ENCODE peak calls at places on chromosome 14, in eight cellular contexts. J is NCI-H460; C is tibial nerve; L is glutamatergic neuron; O is stimulated activated CD4-positive, alpha-beta T cell treated with anti-CD3 and anti-CD28 coated beads, Interleukin-2, amount 100 ng/mL, for 48 hours; N is amniotic stem cell; D is A549; P is gastrocnemius medialis. Q is an unnamed sample.

GRCh38 chr14:67166450-67166853 is 22.8 kb upstream of the GARIN2 start:
- DNase-seq in L (peak), C (peak), D (no peak), P (no peak), J (peak), O (peak), N (peak), Q (peak)

GRCh38 chr14:51953996-51954395 is 35.4 kb upstream of the RTRAF start:
- DNase-seq in P (no peak), D (no peak), O (no peak), N (no peak), J (no peak), C (no peak), L (no peak), Q (no peak)

GRCh38 chr14:100824156-100824555 is 1.8 kb upstream of the MEG3 start:
- DNase-seq in O (no peak), P (peak), L (no peak), D (no peak), C (no peak), J (no peak), N (no peak), Q (no peak)

GRCh38 chr14:105507247-105507646 is 16.2 kb downstream of the TEDC1 start:
- DNase-seq in C (no peak), D (no peak), O (no peak), P (no peak), N (no peak), L (no peak), J (no peak), Q (no peak)

GRCh38 chr14:62179367-62180018 is 417.3 kb downstream of the SNAPC1 start:
- DNase-seq in D (peak), C (peak), O (peak), N (peak), J (peak), P (peak), L (peak), Q (peak)

GRCh38 chr14:92924247-92924646 is 1.3 kb downstream of the CHGA start:
- DNase-seq in P (no peak), D (no peak), N (no peak), O (no peak), C (no peak), J (no peak), L (peak), Q (no peak)

GRCh38 chr14:77276295-77276935 is 5.4 kb upstream of the NGB start:
- DNase-seq in N (no peak), D (no peak), J (no peak), P (no peak), L (no peak), C (no peak), O (no peak), Q (no peak)

GRCh38 chr14:32478027-32478426 is 148.9 kb downstream of the AKAP6 start:
- DNase-seq in N (no peak), O (no peak), C (no peak), L (no peak), P (no peak), D (no peak), J (no peak), Q (no peak)

GRCh38 chr14:56243110-56243509 is 124.9 kb downstream of the PELI2 start:
- DNase-seq in D (no peak), C (no peak), L (no peak), O (no peak), J (no peak), P (no peak), N (no peak), Q (no peak)

GRCh38 chr14:35362911-35363374 is 41.6 kb downstream of the NFKBIA start:
- DNase-seq in N (no peak), L (no peak), D (no peak), J (no peak), P (no peak), C (no peak), O (no peak), Q (no peak)

GRCh38 chr14:101315802-101316296 is 245.4 kb upstream of the DIO3 start:
- DNase-seq in C (no peak), L (no peak), P (no peak), D (no peak), N (no peak), O (no peak), J (no peak), Q (no peak)

GRCh38 chr14:23373041-23373440 is 432 bp downstream of the IL25 start:
- DNase-seq in L (no peak), N (no peak), D (no peak), O (no peak), J (no peak), P (peak), C (no peak), Q (no peak)

GRCh38 chr14:99728231-99728920 is 44.3 kb downstream of the CYP46A1 start:
- DNase-seq in P (peak), D (no peak), J (no peak), O (no peak), C (no peak), N (no peak), L (peak), Q (no peak)

Q was measured in AG04450.